ENCODE peak calls at places on chromosomes 4 and X, in seven cellular contexts. U is astrocyte of the spinal cord, Y is NCI-H82, I is activated T-helper 1 cell treated with Interleukin-2 at 50 U/mL for 16 hours, B is cardiac muscle cell, Z is NCI-H510A treated with DMSO at 0.1 percent for 48 hours, V is NCI-H1105 treated with DMSO at 0.1 percent for 48 hours. H is an unnamed sample.

GRCh38 chr4:47525154-47525819 is 40.2 kb downstream of the ATP10D start:
- DNase-seq in U (peak; percentile 93), Y (no peak), I (no peak), B (no peak), Z (no peak), V (no peak), H (no peak)

GRCh38 chr4:53476232-53477037 is 99.0 kb downstream of the FIP1L1 start:
- DNase-seq in U (peak; percentile 98), Y (no peak), I (no peak), B (no peak), Z (no peak), V (no peak), H (no peak)

GRCh38 chr4:96916731-96917130 is 1076.8 kb downstream of the PDHA2 start:
- DNase-seq in U (no peak), Y (no peak), I (no peak), B (no peak), Z (peak; percentile 34), V (no peak), H (no peak)

GRCh38 chrX:44937606-44938005 is 64.6 kb downstream of the KDM6A start:
- DNase-seq in U (no peak), Y (no peak), I (no peak), B (no peak), Z (no peak), V (no peak), H (no peak)

GRCh38 chr4:2432991-2433530 is 14.3 kb downstream of the CFAP99 start:
- DNase-seq in U (peak; percentile 59), Y (no peak), I (no peak), B (no peak), Z (no peak), V (no peak), H (no peak)

GRCh38 chr4:86032476-86033022 is 327.3 kb downstream of the MAPK10 start:
- DNase-seq in U (peak; percentile 90), Y (no peak), I (no peak), B (peak; percentile 32), Z (no peak), V (no peak), H (no peak)

GRCh38 chr4:78642934-78643333 is 91.4 kb downstream of the ANXA3 start:
- DNase-seq in U (no peak), Y (peak; percentile 30), I (no peak), B (no peak), Z (no peak), V (no peak), H (no peak)

GRCh38 chrX:13196778-13197177 is 123.1 kb downstream of the ATXN3L start:
- DNase-seq in U (no peak), Y (no peak), I (no peak), B (no peak), Z (no peak), V (no peak), H (no peak)

GRCh38 chr4:8201341-8201781 is 2.3 kb downstream of the SH3TC1 start:
- DNase-seq in U (no peak), Y (no peak), I (no peak), B (no peak), Z (no peak), V (no peak), H (no peak)

GRCh38 chr4:151321586-151321985 is 3.8 kb downstream of the SH3D19 start:
- DNase-seq in U (no peak), Y (no peak), I (no peak), B (no peak), Z (no peak), V (no peak), H (no peak)

GRCh38 chrX:17596051-17596450 is 141.2 kb upstream of the SCML1 start:
- DNase-seq in U (no peak), Y (no peak), I (no peak), B (no peak), Z (no peak), V (no peak), H (no peak)

GRCh38 chrX:78886550-78886949 is 58.6 kb upstream of the P2RY10 start:
- DNase-seq in U (peak; percentile 5), Y (peak; percentile 17), I (no peak), B (peak; percentile 1), Z (no peak), V (no peak), H (no peak)

GRCh38 chr4:183858011-183858615 is 47.0 kb upstream of the STOX2 start:
- DNase-seq in U (no peak), Y (no peak), I (no peak), B (no peak), Z (no peak), V (no peak), H (no peak)

GRCh38 chr4:156228706-156229105 is 275.0 kb upstream of the CTSO start:
- DNase-seq in U (no peak), Y (no peak), I (no peak), B (no peak), Z (no peak), V (no peak), H (no peak)

GRCh38 chr4:137994858-137995257 is 247.3 kb downstream of the SLC7A11 start:
- DNase-seq in U (peak; percentile 56), Y (no peak), I (no peak), B (no peak), Z (no peak), V (no peak), H (no peak)

GRCh38 chr4:151882072-151882803 is 121.4 kb upstream of the GATB start:
- DNase-seq in U (no peak), Y (no peak), I (no peak), B (no peak), Z (no peak), V (no peak), H (no peak)

GRCh38 chr4:52038109-52038912 is at the start of gene SGCB:
- DNase-seq in U (peak; percentile 47), Y (peak; percentile 58), I (peak; percentile 60), B (peak; percentile 74), Z (peak; percentile 46), V (peak; percentile 41), H (peak; percentile 8)

GRCh38 chr4:1019726-1020470 is 8.5 kb downstream of the FGFRL1 start:
- DNase-seq in U (no peak), Y (peak; percentile 29), I (no peak), B (no peak), Z (no peak), V (no peak), H (no peak)

GRCh38 chr4:150782311-150782710 is 200.4 kb downstream of the MAB21L2 start:
- DNase-seq in U (peak; percentile 52), Y (peak; percentile 33), I (no peak), B (peak; percentile 44), Z (no peak), V (peak; percentile 37), H (no peak)

GRCh38 chr4:10260777-10261176 is 144.2 kb upstream of the WDR1 start:
- DNase-seq in U (no peak), Y (no peak), I (no peak), B (no peak), Z (no peak), V (no peak), H (no peak)

GRCh38 chr4:110619401-110620247 is 3.3 kb downstream of the PITX2 start:
- DNase-seq in U (no peak), Y (no peak), I (no peak), B (peak; percentile 39), Z (no peak), V (no peak), H (peak; percentile 8)

GRCh38 chrX:104105330-104105729 is 7.0 kb upstream of the ZCCHC18 start:
- DNase-seq in U (no peak), Y (no peak), I (no peak), B (no peak), Z (no peak), V (no peak), H (no peak)

GRCh38 chr4:1277667-1278335 is 11.9 kb upstream of the MAEA start:
- DNase-seq in U (no peak), Y (no peak), I (no peak), B (no peak), Z (no peak), V (no peak), H (no peak)

GRCh38 chrX:69238153-69238959 is 73.1 kb upstream of the PJA1 start:
- DNase-seq in U (no peak), Y (no peak), I (no peak), B (peak; percentile 37), Z (no peak), V (peak; percentile 89), H (no peak)

GRCh38 chr4:783133-783541 is 42.8 kb downstream of the CPLX1 start:
- DNase-seq in U (no peak), Y (no peak), I (no peak), B (no peak), Z (no peak), V (no peak), H (no peak)

GRCh38 chr4:141789716-141790115 is 153.3 kb downstream of the IL15 start:
- DNase-seq in U (no peak), Y (no peak), I (no peak), B (no peak), Z (no peak), V (no peak), H (no peak)

GRCh38 chr4:80192937-80193336 is 4.4 kb upstream of the PRDM8 start:
- DNase-seq in U (peak; percentile 64), Y (no peak), I (no peak), B (no peak), Z (no peak), V (no peak), H (no peak)

GRCh38 chr4:19623866-19624265 is 627.8 kb upstream of the SLIT2 start:
- DNase-seq in U (no peak), Y (no peak), I (no peak), B (no peak), Z (no peak), V (no peak), H (no peak)

GRCh38 chr4:100929753-100930152 is 411.9 kb upstream of the EMCN start:
- DNase-seq in U (no peak), Y (peak; percentile 89), I (no peak), B (no peak), Z (peak; percentile 36), V (peak; percentile 13), H (no peak)